ENCODE peak calls at places on chromosomes 2 and 18, in ten cellular contexts. One of them, this sample, is unnamed.

GRCh38 chr2:215396595-215397313 is 39.1 kb downstream of the FN1 start:
- DNase-seq in mucosa of gallbladder: no peak
- DNase-seq in GM04504: peak; percentile 65
- DNase-seq in T follicular helper cell: no peak
- DNase-seq in activated T-cell treated with anti-CD3 and anti-CD28 coated beads for 1 hour: no peak
- DNase-seq in heart left ventricle: no peak
- DNase-seq in left cardiac atrium: no peak
- DNase-seq in transverse colon: no peak
- DNase-seq in stimulated activated CD4-positive, alpha-beta T cell treated with anti-CD3 and anti-CD28 coated beads, Interleukin-15, amount 100 ng/mL, for 24 hours: no peak
- DNase-seq in NCI-H2171 treated with DMSO at 0.1 percent for 48 hours: no peak
- DNase-seq in this sample: no peak

GRCh38 chr2:8277921-8278571 is 403.8 kb upstream of the ID2 start:
- DNase-seq in mucosa of gallbladder: no peak
- DNase-seq in GM04504: no peak
- DNase-seq in T follicular helper cell: no peak
- DNase-seq in activated T-cell treated with anti-CD3 and anti-CD28 coated beads for 1 hour: no peak
- DNase-seq in heart left ventricle: no peak
- DNase-seq in left cardiac atrium: no peak
- DNase-seq in transverse colon: no peak
- DNase-seq in stimulated activated CD4-positive, alpha-beta T cell treated with anti-CD3 and anti-CD28 coated beads, Interleukin-15, amount 100 ng/mL, for 24 hours: no peak
- DNase-seq in NCI-H2171 treated with DMSO at 0.1 percent for 48 hours: no peak
- DNase-seq in this sample: no peak

GRCh38 chr2:86704482-86704971 is 15.6 kb upstream of the RMND5A start:
- DNase-seq in mucosa of gallbladder: peak; percentile 73
- DNase-seq in GM04504: no peak
- DNase-seq in T follicular helper cell: no peak
- DNase-seq in activated T-cell treated with anti-CD3 and anti-CD28 coated beads for 1 hour: no peak
- DNase-seq in heart left ventricle: peak; percentile 86
- DNase-seq in left cardiac atrium: peak; percentile 45
- DNase-seq in transverse colon: peak; percentile 75
- DNase-seq in stimulated activated CD4-positive, alpha-beta T cell treated with anti-CD3 and anti-CD28 coated beads, Interleukin-15, amount 100 ng/mL, for 24 hours: no peak
- DNase-seq in NCI-H2171 treated with DMSO at 0.1 percent for 48 hours: no peak
- DNase-seq in this sample: no peak

GRCh38 chr2:233074106-233074505 is 14.0 kb downstream of the INPP5D start:
- DNase-seq in mucosa of gallbladder: no peak
- DNase-seq in GM04504: no peak
- DNase-seq in T follicular helper cell: no peak
- DNase-seq in activated T-cell treated with anti-CD3 and anti-CD28 coated beads for 1 hour: no peak
- DNase-seq in heart left ventricle: no peak
- DNase-seq in left cardiac atrium: no peak
- DNase-seq in transverse colon: no peak
- DNase-seq in stimulated activated CD4-positive, alpha-beta T cell treated with anti-CD3 and anti-CD28 coated beads, Interleukin-15, amount 100 ng/mL, for 24 hours: no peak
- DNase-seq in NCI-H2171 treated with DMSO at 0.1 percent for 48 hours: no peak
- DNase-seq in this sample: no peak

GRCh38 chr2:50221106-50221505 is 810.8 kb downstream of the NRXN1 start:
- DNase-seq in mucosa of gallbladder: no peak
- DNase-seq in GM04504: no peak
- DNase-seq in T follicular helper cell: no peak
- DNase-seq in activated T-cell treated with anti-CD3 and anti-CD28 coated beads for 1 hour: no peak
- DNase-seq in heart left ventricle: no peak
- DNase-seq in left cardiac atrium: no peak
- DNase-seq in transverse colon: no peak
- DNase-seq in stimulated activated CD4-positive, alpha-beta T cell treated with anti-CD3 and anti-CD28 coated beads, Interleukin-15, amount 100 ng/mL, for 24 hours: no peak
- DNase-seq in NCI-H2171 treated with DMSO at 0.1 percent for 48 hours: peak; percentile 22
- DNase-seq in this sample: no peak

GRCh38 chr18:7950380-7951143 is 383.4 kb downstream of the PTPRM start:
- DNase-seq in mucosa of gallbladder: no peak
- DNase-seq in GM04504: no peak
- DNase-seq in T follicular helper cell: no peak
- DNase-seq in activated T-cell treated with anti-CD3 and anti-CD28 coated beads for 1 hour: no peak
- DNase-seq in heart left ventricle: no peak
- DNase-seq in left cardiac atrium: no peak
- DNase-seq in transverse colon: no peak
- DNase-seq in stimulated activated CD4-positive, alpha-beta T cell treated with anti-CD3 and anti-CD28 coated beads, Interleukin-15, amount 100 ng/mL, for 24 hours: peak; percentile 14
- DNase-seq in NCI-H2171 treated with DMSO at 0.1 percent for 48 hours: no peak
- DNase-seq in this sample: no peak

GRCh38 chr2:120879401-120880295 is 144.0 kb downstream of the GLI2 start:
- DNase-seq in mucosa of gallbladder: no peak
- DNase-seq in GM04504: no peak
- DNase-seq in T follicular helper cell: no peak
- DNase-seq in activated T-cell treated with anti-CD3 and anti-CD28 coated beads for 1 hour: no peak
- DNase-seq in heart left ventricle: no peak
- DNase-seq in left cardiac atrium: no peak
- DNase-seq in transverse colon: no peak
- DNase-seq in stimulated activated CD4-positive, alpha-beta T cell treated with anti-CD3 and anti-CD28 coated beads, Interleukin-15, amount 100 ng/mL, for 24 hours: no peak
- DNase-seq in NCI-H2171 treated with DMSO at 0.1 percent for 48 hours: no peak
- DNase-seq in this sample: no peak

GRCh38 chr2:45826889-45827635 is 175.6 kb downstream of the PRKCE start:
- DNase-seq in mucosa of gallbladder: no peak
- DNase-seq in GM04504: peak; percentile 73
- DNase-seq in T follicular helper cell: no peak
- DNase-seq in activated T-cell treated with anti-CD3 and anti-CD28 coated beads for 1 hour: no peak
- DNase-seq in heart left ventricle: peak; percentile 86
- DNase-seq in left cardiac atrium: peak; percentile 76
- DNase-seq in transverse colon: peak; percentile 38
- DNase-seq in stimulated activated CD4-positive, alpha-beta T cell treated with anti-CD3 and anti-CD28 coated beads, Interleukin-15, amount 100 ng/mL, for 24 hours: no peak
- DNase-seq in NCI-H2171 treated with DMSO at 0.1 percent for 48 hours: no peak
- DNase-seq in this sample: no peak

GRCh38 chr2:118568682-118569081 is 278.8 kb downstream of the EN1 start:
- DNase-seq in mucosa of gallbladder: no peak
- DNase-seq in GM04504: no peak
- DNase-seq in T follicular helper cell: no peak
- DNase-seq in activated T-cell treated with anti-CD3 and anti-CD28 coated beads for 1 hour: no peak
- DNase-seq in heart left ventricle: no peak
- DNase-seq in left cardiac atrium: no peak
- DNase-seq in transverse colon: no peak
- DNase-seq in stimulated activated CD4-positive, alpha-beta T cell treated with anti-CD3 and anti-CD28 coated beads, Interleukin-15, amount 100 ng/mL, for 24 hours: no peak
- DNase-seq in NCI-H2171 treated with DMSO at 0.1 percent for 48 hours: no peak
- DNase-seq in this sample: no peak

GRCh38 chr2:99975386-99975785 is 167.0 kb downstream of the AFF3 start:
- DNase-seq in mucosa of gallbladder: no peak
- DNase-seq in GM04504: no peak
- DNase-seq in T follicular helper cell: no peak
- DNase-seq in activated T-cell treated with anti-CD3 and anti-CD28 coated beads for 1 hour: no peak
- DNase-seq in heart left ventricle: no peak
- DNase-seq in left cardiac atrium: no peak
- DNase-seq in transverse colon: no peak
- DNase-seq in stimulated activated CD4-positive, alpha-beta T cell treated with anti-CD3 and anti-CD28 coated beads, Interleukin-15, amount 100 ng/mL, for 24 hours: no peak
- DNase-seq in NCI-H2171 treated with DMSO at 0.1 percent for 48 hours: no peak
- DNase-seq in this sample: no peak

GRCh38 chr2:15544227-15544626 is 16.9 kb downstream of the NBAS start:
- DNase-seq in mucosa of gallbladder: no peak
- DNase-seq in GM04504: no peak
- DNase-seq in T follicular helper cell: no peak
- DNase-seq in activated T-cell treated with anti-CD3 and anti-CD28 coated beads for 1 hour: no peak
- DNase-seq in heart left ventricle: no peak
- DNase-seq in left cardiac atrium: no peak
- DNase-seq in transverse colon: no peak
- DNase-seq in stimulated activated CD4-positive, alpha-beta T cell treated with anti-CD3 and anti-CD28 coated beads, Interleukin-15, amount 100 ng/mL, for 24 hours: no peak
- DNase-seq in NCI-H2171 treated with DMSO at 0.1 percent for 48 hours: no peak
- DNase-seq in this sample: no peak

GRCh38 chr2:240786355-240786841 is 33.6 kb downstream of the KIF1A start:
- DNase-seq in mucosa of gallbladder: no peak
- DNase-seq in GM04504: no peak
- DNase-seq in T follicular helper cell: no peak
- DNase-seq in activated T-cell treated with anti-CD3 and anti-CD28 coated beads for 1 hour: no peak
- DNase-seq in heart left ventricle: peak; percentile 11
- DNase-seq in left cardiac atrium: peak; percentile 6
- DNase-seq in transverse colon: no peak
- DNase-seq in stimulated activated CD4-positive, alpha-beta T cell treated with anti-CD3 and anti-CD28 coated beads, Interleukin-15, amount 100 ng/mL, for 24 hours: no peak
- DNase-seq in NCI-H2171 treated with DMSO at 0.1 percent for 48 hours: no peak
- DNase-seq in this sample: no peak

GRCh38 chr18:29737620-29738019 is 1304.9 kb downstream of the DSC3 start:
- DNase-seq in mucosa of gallbladder: no peak
- DNase-seq in GM04504: no peak
- DNase-seq in T follicular helper cell: no peak
- DNase-seq in activated T-cell treated with anti-CD3 and anti-CD28 coated beads for 1 hour: no peak
- DNase-seq in heart left ventricle: no peak
- DNase-seq in left cardiac atrium: no peak
- DNase-seq in transverse colon: no peak
- DNase-seq in stimulated activated CD4-positive, alpha-beta T cell treated with anti-CD3 and anti-CD28 coated beads, Interleukin-15, amount 100 ng/mL, for 24 hours: no peak
- DNase-seq in NCI-H2171 treated with DMSO at 0.1 percent for 48 hours: no peak
- DNase-seq in this sample: no peak

GRCh38 chr2:39228413-39229209 is 15.2 kb downstream of the CDKL4 start:
- DNase-seq in mucosa of gallbladder: no peak
- DNase-seq in GM04504: no peak
- DNase-seq in T follicular helper cell: no peak
- DNase-seq in activated T-cell treated with anti-CD3 and anti-CD28 coated beads for 1 hour: no peak
- DNase-seq in heart left ventricle: no peak
- DNase-seq in left cardiac atrium: no peak
- DNase-seq in transverse colon: no peak
- DNase-seq in stimulated activated CD4-positive, alpha-beta T cell treated with anti-CD3 and anti-CD28 coated beads, Interleukin-15, amount 100 ng/mL, for 24 hours: peak; percentile 13
- DNase-seq in NCI-H2171 treated with DMSO at 0.1 percent for 48 hours: no peak
- DNase-seq in this sample: no peak

GRCh38 chr2:113851640-113852039 is 38.2 kb upstream of the ACTR3 start:
- DNase-seq in mucosa of gallbladder: no peak
- DNase-seq in GM04504: no peak
- DNase-seq in T follicular helper cell: no peak
- DNase-seq in activated T-cell treated with anti-CD3 and anti-CD28 coated beads for 1 hour: no peak
- DNase-seq in heart left ventricle: no peak
- DNase-seq in left cardiac atrium: no peak
- DNase-seq in transverse colon: no peak
- DNase-seq in stimulated activated CD4-positive, alpha-beta T cell treated with anti-CD3 and anti-CD28 coated beads, Interleukin-15, amount 100 ng/mL, for 24 hours: no peak
- DNase-seq in NCI-H2171 treated with DMSO at 0.1 percent for 48 hours: no peak
- DNase-seq in this sample: no peak

GRCh38 chr2:226892729-226893128 is 56.9 kb downstream of the RHBDD1 start:
- DNase-seq in mucosa of gallbladder: no peak
- DNase-seq in GM04504: no peak
- DNase-seq in T follicular helper cell: no peak
- DNase-seq in activated T-cell treated with anti-CD3 and anti-CD28 coated beads for 1 hour: no peak
- DNase-seq in heart left ventricle: no peak
- DNase-seq in left cardiac atrium: no peak
- DNase-seq in transverse colon: no peak
- DNase-seq in stimulated activated CD4-positive, alpha-beta T cell treated with anti-CD3 and anti-CD28 coated beads, Interleukin-15, amount 100 ng/mL, for 24 hours: no peak
- DNase-seq in NCI-H2171 treated with DMSO at 0.1 percent for 48 hours: no peak
- DNase-seq in this sample: no peak

GRCh38 chr2:188523901-188524300 is 232.2 kb downstream of the GULP1 start:
- DNase-seq in mucosa of gallbladder: no peak
- DNase-seq in GM04504: no peak
- DNase-seq in T follicular helper cell: no peak
- DNase-seq in activated T-cell treated with anti-CD3 and anti-CD28 coated beads for 1 hour: no peak
- DNase-seq in heart left ventricle: no peak
- DNase-seq in left cardiac atrium: no peak
- DNase-seq in transverse colon: no peak
- DNase-seq in stimulated activated CD4-positive, alpha-beta T cell treated with anti-CD3 and anti-CD28 coated beads, Interleukin-15, amount 100 ng/mL, for 24 hours: no peak
- DNase-seq in NCI-H2171 treated with DMSO at 0.1 percent for 48 hours: no peak
- DNase-seq in this sample: no peak

GRCh38 chr2:237627463-237628321 is at the start of gene LRRFIP1:
- DNase-seq in mucosa of gallbladder: no peak
- DNase-seq in GM04504: no peak
- DNase-seq in T follicular helper cell: no peak
- DNase-seq in activated T-cell treated with anti-CD3 and anti-CD28 coated beads for 1 hour: no peak
- DNase-seq in heart left ventricle: peak; percentile 70
- DNase-seq in left cardiac atrium: peak; percentile 51
- DNase-seq in transverse colon: peak; percentile 20
- DNase-seq in stimulated activated CD4-positive, alpha-beta T cell treated with anti-CD3 and anti-CD28 coated beads, Interleukin-15, amount 100 ng/mL, for 24 hours: peak; percentile 50
- DNase-seq in NCI-H2171 treated with DMSO at 0.1 percent for 48 hours: no peak
- DNase-seq in this sample: no peak

GRCh38 chr2:38409136-38409903 is 32.2 kb upstream of the ATL2 start:
- DNase-seq in mucosa of gallbladder: peak; percentile 31
- DNase-seq in GM04504: no peak
- DNase-seq in T follicular helper cell: no peak
- DNase-seq in activated T-cell treated with anti-CD3 and anti-CD28 coated beads for 1 hour: no peak
- DNase-seq in heart left ventricle: peak; percentile 43
- DNase-seq in left cardiac atrium: peak; percentile 63
- DNase-seq in transverse colon: no peak
- DNase-seq in stimulated activated CD4-positive, alpha-beta T cell treated with anti-CD3 and anti-CD28 coated beads, Interleukin-15, amount 100 ng/mL, for 24 hours: no peak
- DNase-seq in NCI-H2171 treated with DMSO at 0.1 percent for 48 hours: no peak
- DNase-seq in this sample: no peak

GRCh38 chr2:202335791-202336467 is 40.2 kb upstream of the BMPR2 start:
- DNase-seq in mucosa of gallbladder: no peak
- DNase-seq in GM04504: no peak
- DNase-seq in T follicular helper cell: no peak
- DNase-seq in activated T-cell treated with anti-CD3 and anti-CD28 coated beads for 1 hour: no peak
- DNase-seq in heart left ventricle: no peak
- DNase-seq in left cardiac atrium: no peak
- DNase-seq in transverse colon: no peak
- DNase-seq in stimulated activated CD4-positive, alpha-beta T cell treated with anti-CD3 and anti-CD28 coated beads, Interleukin-15, amount 100 ng/mL, for 24 hours: no peak
- DNase-seq in NCI-H2171 treated with DMSO at 0.1 percent for 48 hours: no peak
- DNase-seq in this sample: no peak

GRCh38 chr2:240878341-240878936 is 9.8 kb downstream of the AGXT start:
- DNase-seq in mucosa of gallbladder: no peak
- DNase-seq in GM04504: no peak
- DNase-seq in T follicular helper cell: no peak
- DNase-seq in activated T-cell treated with anti-CD3 and anti-CD28 coated beads for 1 hour: no peak
- DNase-seq in heart left ventricle: no peak
- DNase-seq in left cardiac atrium: no peak
- DNase-seq in transverse colon: no peak
- DNase-seq in stimulated activated CD4-positive, alpha-beta T cell treated with anti-CD3 and anti-CD28 coated beads, Interleukin-15, amount 100 ng/mL, for 24 hours: no peak
- DNase-seq in NCI-H2171 treated with DMSO at 0.1 percent for 48 hours: no peak
- DNase-seq in this sample: no peak

GRCh38 chr2:33406622-33407021 is 69.8 kb upstream of the RASGRP3 start:
- DNase-seq in mucosa of gallbladder: no peak
- DNase-seq in GM04504: no peak
- DNase-seq in T follicular helper cell: no peak
- DNase-seq in activated T-cell treated with anti-CD3 and anti-CD28 coated beads for 1 hour: no peak
- DNase-seq in heart left ventricle: no peak
- DNase-seq in left cardiac atrium: no peak
- DNase-seq in transverse colon: no peak
- DNase-seq in stimulated activated CD4-positive, alpha-beta T cell treated with anti-CD3 and anti-CD28 coated beads, Interleukin-15, amount 100 ng/mL, for 24 hours: no peak
- DNase-seq in NCI-H2171 treated with DMSO at 0.1 percent for 48 hours: no peak
- DNase-seq in this sample: no peak

GRCh38 chr2:171086352-171087290 is 74.1 kb downstream of the TLK1 start:
- DNase-seq in mucosa of gallbladder: peak; percentile 15
- DNase-seq in GM04504: peak; percentile 17
- DNase-seq in T follicular helper cell: peak; percentile 48
- DNase-seq in activated T-cell treated with anti-CD3 and anti-CD28 coated beads for 1 hour: peak; percentile 29
- DNase-seq in heart left ventricle: peak; percentile 27
- DNase-seq in left cardiac atrium: peak; percentile 27
- DNase-seq in transverse colon: peak; percentile 57
- DNase-seq in stimulated activated CD4-positive, alpha-beta T cell treated with anti-CD3 and anti-CD28 coated beads, Interleukin-15, amount 100 ng/mL, for 24 hours: peak; percentile 64
- DNase-seq in NCI-H2171 treated with DMSO at 0.1 percent for 48 hours: peak; percentile 7
- DNase-seq in this sample: no peak

GRCh38 chr2:241673189-241673663 is 13.4 kb downstream of the DTYMK start:
- DNase-seq in mucosa of gallbladder: no peak
- DNase-seq in GM04504: no peak
- DNase-seq in T follicular helper cell: no peak
- DNase-seq in activated T-cell treated with anti-CD3 and anti-CD28 coated beads for 1 hour: no peak
- DNase-seq in heart left ventricle: no peak
- DNase-seq in left cardiac atrium: no peak
- DNase-seq in transverse colon: no peak
- DNase-seq in stimulated activated CD4-positive, alpha-beta T cell treated with anti-CD3 and anti-CD28 coated beads, Interleukin-15, amount 100 ng/mL, for 24 hours: no peak
- DNase-seq in NCI-H2171 treated with DMSO at 0.1 percent for 48 hours: no peak
- DNase-seq in this sample: no peak

GRCh38 chr2:177429688-177430325 is 37.2 kb downstream of the AGPS start:
- DNase-seq in mucosa of gallbladder: no peak
- DNase-seq in GM04504: peak; percentile 78
- DNase-seq in T follicular helper cell: no peak
- DNase-seq in activated T-cell treated with anti-CD3 and anti-CD28 coated beads for 1 hour: no peak
- DNase-seq in heart left ventricle: no peak
- DNase-seq in left cardiac atrium: no peak
- DNase-seq in transverse colon: no peak
- DNase-seq in stimulated activated CD4-positive, alpha-beta T cell treated with anti-CD3 and anti-CD28 coated beads, Interleukin-15, amount 100 ng/mL, for 24 hours: no peak
- DNase-seq in NCI-H2171 treated with DMSO at 0.1 percent for 48 hours: peak; percentile 75
- DNase-seq in this sample: no peak

GRCh38 chr2:33158482-33159003 is 211.8 kb downstream of the LTBP1 start:
- DNase-seq in mucosa of gallbladder: no peak
- DNase-seq in GM04504: no peak
- DNase-seq in T follicular helper cell: no peak
- DNase-seq in activated T-cell treated with anti-CD3 and anti-CD28 coated beads for 1 hour: no peak
- DNase-seq in heart left ventricle: no peak
- DNase-seq in left cardiac atrium: no peak
- DNase-seq in transverse colon: no peak
- DNase-seq in stimulated activated CD4-positive, alpha-beta T cell treated with anti-CD3 and anti-CD28 coated beads, Interleukin-15, amount 100 ng/mL, for 24 hours: no peak
- DNase-seq in NCI-H2171 treated with DMSO at 0.1 percent for 48 hours: no peak
- DNase-seq in this sample: no peak

GRCh38 chr2:196163285-196163684 is 8.1 kb downstream of the STK17B start:
- DNase-seq in mucosa of gallbladder: no peak
- DNase-seq in GM04504: no peak
- DNase-seq in T follicular helper cell: no peak
- DNase-seq in activated T-cell treated with anti-CD3 and anti-CD28 coated beads for 1 hour: no peak
- DNase-seq in heart left ventricle: no peak
- DNase-seq in left cardiac atrium: no peak
- DNase-seq in transverse colon: no peak
- DNase-seq in stimulated activated CD4-positive, alpha-beta T cell treated with anti-CD3 and anti-CD28 coated beads, Interleukin-15, amount 100 ng/mL, for 24 hours: no peak
- DNase-seq in NCI-H2171 treated with DMSO at 0.1 percent for 48 hours: no peak
- DNase-seq in this sample: no peak

GRCh38 chr2:169711751-169712509 is 17.7 kb downstream of the PHOSPHO2 start:
- DNase-seq in mucosa of gallbladder: no peak
- DNase-seq in GM04504: no peak
- DNase-seq in T follicular helper cell: no peak
- DNase-seq in activated T-cell treated with anti-CD3 and anti-CD28 coated beads for 1 hour: no peak
- DNase-seq in heart left ventricle: no peak
- DNase-seq in left cardiac atrium: no peak
- DNase-seq in transverse colon: peak; percentile 59
- DNase-seq in stimulated activated CD4-positive, alpha-beta T cell treated with anti-CD3 and anti-CD28 coated beads, Interleukin-15, amount 100 ng/mL, for 24 hours: no peak
- DNase-seq in NCI-H2171 treated with DMSO at 0.1 percent for 48 hours: no peak
- DNase-seq in this sample: no peak